ENCODE peak calls at places on chromosome 20, in ten cellular contexts. R, I, T, C, O, N, B, D, U and V are unnamed samples.

GRCh38 chr20:52972965-52973819 is 1.0 kb downstream of the TSHZ2 start:
- DNase-seq in R (no peak), I (no peak), T (peak; percentile 19), C (peak; percentile 73), O (no peak), N (peak; percentile 69), B (no peak), D (peak; percentile 54), U (peak; percentile 67), V (no peak)

GRCh38 chr20:13745784-13746183 is 38.9 kb downstream of the ESF1 start:
- DNase-seq in R (no peak), I (no peak), T (no peak), C (no peak), O (no peak), N (no peak), B (no peak), D (no peak), U (no peak), V (no peak)

GRCh38 chr20:23435675-23436539 is 3.6 kb upstream of the CSTL1 start:
- DNase-seq in R (no peak), I (peak; percentile 25), T (peak; percentile 29), C (no peak), O (no peak), N (no peak), B (no peak), D (no peak), U (peak; percentile 84), V (no peak)

GRCh38 chr20:44204156-44204831 is 6.3 kb downstream of the OSER1 start:
- DNase-seq in R (peak; percentile 99), I (no peak), T (no peak), C (no peak), O (peak; percentile 97), N (no peak), B (no peak), D (no peak), U (no peak), V (peak; percentile 58)

GRCh38 chr20:62860391-62860923 is 1.2 kb downstream of the TCFL5 start:
- DNase-seq in R (peak; percentile 57), I (no peak), T (no peak), C (peak; percentile 32), O (peak; percentile 35), N (no peak), B (no peak), D (no peak), U (peak; percentile 50), V (peak; percentile 48)

GRCh38 chr20:8365634-8366033 is 233.6 kb downstream of the PLCB1 start:
- DNase-seq in R (no peak), I (no peak), T (no peak), C (no peak), O (no peak), N (no peak), B (no peak), D (no peak), U (no peak), V (no peak)

GRCh38 chr20:14189794-14190402 is 147.5 kb downstream of the FLRT3 start:
- DNase-seq in R (peak; percentile 74), I (no peak), T (no peak), C (peak; percentile 22), O (peak; percentile 45), N (peak; percentile 47), B (no peak), D (no peak), U (no peak), V (peak; percentile 45)

GRCh38 chr20:62952373-62953166 is at the start of gene SLC17A9:
- DNase-seq in R (no peak), I (peak; percentile 87), T (peak; percentile 68), C (peak; percentile 86), O (peak; percentile 39), N (peak; percentile 30), B (no peak), D (peak; percentile 87), U (peak; percentile 72), V (no peak)

DNA sequence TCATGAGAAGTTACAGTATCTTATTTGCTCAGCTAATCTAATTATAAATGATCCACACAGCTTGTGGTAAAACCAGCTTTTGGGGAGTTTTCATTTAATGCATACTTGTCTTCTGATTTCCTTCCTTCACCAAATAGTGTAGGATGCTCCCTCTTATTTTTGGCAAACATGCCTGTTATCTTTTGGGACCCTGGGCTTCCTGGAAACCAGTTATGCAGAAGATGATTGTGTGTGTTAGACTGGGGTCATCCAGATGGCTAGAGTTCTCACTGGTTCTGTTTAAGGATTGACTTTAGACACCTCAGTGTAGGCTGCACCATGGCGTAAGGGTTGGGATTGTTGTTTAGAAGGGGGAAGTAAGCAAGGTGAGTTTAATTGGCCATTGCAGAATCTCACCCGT is 61.3 kb downstream of the PTPN1 start:
- DNase-seq in R (no peak), I (peak; percentile 41), T (no peak), C (no peak), O (peak; percentile 52), N (no peak), B (no peak), D (peak; percentile 11), U (no peak), V (peak; percentile 19)
- H3K4me1 ChIP-seq in R (no peaks in the 10 kb centered on the region), I (peaks cover 23% of the 10 kb centered on the region), T (peaks cover 39% of the 10 kb centered on the region), C (no peaks in the 10 kb centered on the region), O (peaks cover 11% of the 10 kb centered on the region), N (peaks cover 9% of the 10 kb centered on the region), B (peaks cover 29% of the 10 kb centered on the region), D (no peaks in the 10 kb centered on the region), U (peaks cover 13% of the 10 kb centered on the region), V (peaks cover 39% of the 10 kb centered on the region)

GRCh38 chr20:9969626-9970025 is 65.2 kb upstream of the ANKEF1 start:
- DNase-seq in R (no peak), I (no peak), T (no peak), C (no peak), O (no peak), N (no peak), B (no peak), D (no peak), U (no peak), V (no peak)

GRCh38 chr20:9977629-9978028 is 57.2 kb upstream of the ANKEF1 start:
- DNase-seq in R (no peak), I (no peak), T (no peak), C (no peak), O (peak; percentile 7), N (no peak), B (no peak), D (no peak), U (no peak), V (peak; percentile 12)

GRCh38 chr20:9971746-9972145 is 63.0 kb upstream of the ANKEF1 start:
- DNase-seq in R (no peak), I (no peak), T (no peak), C (no peak), O (no peak), N (no peak), B (no peak), D (no peak), U (no peak), V (no peak)

GRCh38 chr20:9978395-9979004 is 56.3 kb upstream of the ANKEF1 start:
- DNase-seq in R (peak; percentile 92), I (peak; percentile 71), T (no peak), C (peak; percentile 81), O (peak; percentile 86), N (peak; percentile 74), B (peak; percentile 43), D (no peak), U (no peak), V (peak; percentile 91)

DNA sequence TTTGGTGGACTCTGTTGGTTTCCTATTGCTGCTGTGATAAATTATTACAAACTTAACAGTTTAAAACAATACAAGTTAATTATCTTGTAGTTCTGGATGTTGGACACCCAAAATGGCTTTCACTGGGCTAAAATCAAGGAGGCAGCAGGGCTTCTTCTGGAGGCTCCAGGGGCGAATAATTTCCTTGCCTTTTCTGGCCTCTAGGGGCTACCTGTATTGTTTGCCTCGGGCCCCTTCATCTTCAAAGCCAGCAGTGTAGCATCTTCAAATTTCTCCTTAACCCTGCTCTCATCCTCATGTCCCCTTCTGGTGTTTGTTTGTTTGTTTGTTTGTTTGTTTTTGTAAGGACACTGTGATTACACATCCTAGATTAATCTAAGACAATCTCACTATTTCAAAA is 60.5 kb upstream of the ANKEF1 start:
- DNase-seq in R (peak; percentile 38), I (no peak), T (no peak), C (peak; percentile 65), O (no peak), N (no peak), B (no peak), D (no peak), U (no peak), V (no peak)
- TF ChIP-seq CTCF in R (peak; percentile 50), I (no peak), T (no peak), C (peak; percentile 43), O (no peak), N (no peak), B (peak; percentile 21), D (peak; percentile 56), U (no peak), V (peak; percentile 32)

GRCh38 chr20:2179233-2179580 is 77.6 kb downstream of the STK35 start:
- DNase-seq in R (no peak), I (no peak), T (no peak), C (no peak), O (no peak), N (no peak), B (no peak), D (no peak), U (no peak), V (no peak)

GRCh38 chr20:2174067-2174466 is 72.4 kb downstream of the STK35 start:
- DNase-seq in R (no peak), I (peak; percentile 27), T (no peak), C (no peak), O (no peak), N (no peak), B (no peak), D (no peak), U (no peak), V (no peak)

GRCh38 chr20:2178328-2179232 is 77.0 kb downstream of the STK35 start:
- DNase-seq in R (no peak), I (no peak), T (no peak), C (no peak), O (peak; percentile 24), N (peak; percentile 3), B (no peak), D (no peak), U (peak; percentile 43), V (no peak)

DNA sequence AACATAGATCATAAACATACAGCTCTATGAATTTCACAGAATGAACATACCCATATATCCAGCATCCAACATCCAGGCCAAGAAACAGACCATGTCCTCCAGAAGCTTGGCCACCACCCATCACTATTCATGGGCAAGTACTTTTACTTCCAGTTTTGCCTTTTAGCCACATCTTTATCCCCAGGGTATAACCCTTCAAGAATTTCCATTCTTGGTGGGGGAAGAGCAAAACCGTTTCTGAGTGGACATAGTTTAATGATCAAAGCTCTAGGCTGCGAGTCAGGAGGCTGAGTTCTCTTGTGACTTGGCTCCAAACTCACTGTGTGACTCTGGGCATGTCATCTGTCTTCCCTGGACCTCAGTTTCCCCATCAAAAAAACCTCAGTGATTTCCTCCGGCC is 78.3 kb downstream of the STK35 start:
- DNase-seq in R (no peak), I (no peak), T (no peak), C (no peak), O (no peak), N (no peak), B (no peak), D (no peak), U (no peak), V (no peak)
- H3K4me1 ChIP-seq in R (no peaks in the 10 kb centered on the region), I (no peaks in the 10 kb centered on the region), T (peaks cover 4% of the 10 kb centered on the region), C (no peaks in the 10 kb centered on the region), O (no peaks in the 10 kb centered on the region), N (no peaks in the 10 kb centered on the region), B (no peaks in the 10 kb centered on the region), D (no peaks in the 10 kb centered on the region), U (peaks cover 1% of the 10 kb centered on the region), V (no peaks in the 10 kb centered on the region)

DNA sequence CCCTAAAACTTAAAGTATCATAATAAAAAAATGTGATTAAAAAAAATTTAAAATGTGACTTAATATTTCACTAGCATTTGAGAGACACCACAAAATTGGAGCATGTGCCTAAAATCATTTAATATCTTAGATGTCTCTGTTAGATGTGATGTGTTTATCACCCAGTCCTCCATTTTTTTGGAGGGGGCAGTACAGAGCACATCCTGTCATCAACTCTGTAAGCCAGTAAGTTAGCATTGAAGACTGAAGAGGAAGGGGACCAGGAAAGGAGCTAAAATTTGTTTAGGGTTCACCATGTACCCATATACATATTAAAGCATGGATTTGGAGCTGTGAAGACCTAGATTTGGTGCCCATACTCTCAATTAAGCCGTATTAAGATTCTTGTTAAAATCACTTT is 30.7 kb upstream of the ADIG start:
- DNase-seq in R (peak; percentile 12), I (no peak), T (no peak), C (peak; percentile 34), O (no peak), N (no peak), B (no peak), D (no peak), U (no peak), V (peak; percentile 24)
- TF ChIP-seq CTCF in R (peak; percentile 52), I (no peak), T (no peak), C (peak; percentile 26), O (peak; percentile 17), N (no peak), B (peak; percentile 51), D (peak; percentile 56), U (no peak), V (peak; percentile 36)